ENCODE peak calls at places on chromosome 16, in five cellular contexts. U is heart left ventricle, M is psoas muscle, E is Panc1, Z is left lung. D is an unnamed sample. For H3K27me3, the result is how much of the 10 kb centered on the place peaks cover.

GRCh38 chr16:53207810-53208752 is 153.3 kb downstream of the CHD9 start:
- DNase-seq in U (peak), M (no peak), E (peak), Z (peak), D (no peak)

GRCh38 chr16:49972280-49972679 is 52.7 kb upstream of the CNEP1R1 start:
- DNase-seq in U (no peak), M (no peak), E (no peak), Z (no peak), D (no peak)

GRCh38 chr16:9286930-9287329 is 195.5 kb downstream of the HAPSTR1 start:
- DNase-seq in U (no peak), M (no peak), E (no peak), Z (no peak), D (no peak)

GRCh38 chr16:67563708-67564468 is 1.6 kb downstream of the CTCF start:
- DNase-seq in U (no peak), M (peak), E (no peak), Z (peak), D (no peak)

GRCh38 chr16:79318137-79318899 is 282.2 kb downstream of the MAF start:
- DNase-seq in U (no peak), M (peak), E (no peak), Z (no peak), D (no peak)

GRCh38 chr16:79336437-79337229 is 263.9 kb downstream of the MAF start:
- DNase-seq in U (no peak), M (no peak), E (no peak), Z (no peak), D (no peak)

GRCh38 chr16:35102780-35103403 is 1643.5 kb downstream of the TP53TG3F start:
- DNase-seq in U (no peak), M (no peak), E (peak), Z (no peak), D (no peak)

GRCh38 chr16:59614466-59615240 is 880.5 kb upstream of the GOT2 start:
- DNase-seq in U (no peak), M (no peak), E (no peak), Z (no peak), D (no peak)

GRCh38 chr16:81005644-81006471 is 827 bp downstream of the CMC2 start:
- DNase-seq in U (peak), M (no peak), E (no peak), Z (no peak), D (peak)

GRCh38 chr16:74449470-74449869 is 28.2 kb upstream of the CLEC18B start:
- DNase-seq in U (no peak), M (peak), E (no peak), Z (no peak), D (peak)

GRCh38 chr16:23975293-23975692 is 139.5 kb downstream of the PRKCB start:
- DNase-seq in U (no peak), M (no peak), E (no peak), Z (no peak), D (no peak)

GRCh38 chr16:62665269-62665668 is 629.0 kb upstream of the CDH8 start:
- DNase-seq in U (no peak), M (no peak), E (no peak), Z (no peak), D (no peak)

GRCh38 chr16:58501242-58502131 is 1.5 kb downstream of the NDRG4 start:
- DNase-seq in U (no peak), M (no peak), E (no peak), Z (no peak), D (no peak)

GRCh38 chr16:83771306-83771942 is 36.4 kb upstream of the HSBP1 start:
- DNase-seq in U (peak), M (peak), E (no peak), Z (no peak), D (peak)

GRCh38 chr16:47213761-47214440 is 70.2 kb upstream of the NETO2 start:
- DNase-seq in U (no peak), M (no peak), E (no peak), Z (no peak), D (no peak)

GRCh38 chr16:69522041-69522578 is 43.7 kb upstream of the NFAT5 start:
- DNase-seq in U (no peak), M (no peak), E (no peak), Z (no peak), D (no peak)

GRCh38 chr16:10405386-10405939 is 19.6 kb downstream of the ATF7IP2 start:
- DNase-seq in U (peak), M (no peak), E (no peak), Z (no peak), D (no peak)

DNA sequence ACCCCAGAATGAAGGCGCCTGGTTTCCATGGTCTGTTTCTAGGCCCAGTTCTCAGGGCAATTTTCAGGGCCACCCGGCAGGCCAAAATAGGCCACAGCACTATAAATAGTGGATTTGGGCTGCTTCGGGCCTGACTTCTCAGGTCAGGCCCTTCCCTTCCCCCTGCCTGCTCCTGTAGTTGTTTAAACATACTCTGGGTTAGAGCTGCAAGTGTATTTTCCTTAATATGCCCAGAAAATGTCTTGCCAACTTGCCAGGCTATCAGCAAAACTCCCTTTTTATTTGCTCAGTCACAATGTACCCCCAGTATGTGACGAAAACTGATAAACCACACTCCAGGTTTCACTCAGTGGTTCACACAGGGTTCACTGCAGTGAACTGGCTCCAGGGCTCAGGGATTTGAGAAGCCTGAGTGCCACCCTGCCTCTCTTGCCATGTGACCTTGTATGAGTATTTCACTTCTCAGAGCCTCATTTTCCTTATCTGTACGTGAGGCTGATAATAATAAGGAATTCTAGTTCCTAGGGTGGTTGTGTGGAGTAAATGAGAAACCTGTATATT is 76.5 kb downstream of the GPRC5B start:
- DNase-seq in U (no peak), M (no peak), E (no peak), Z (no peak), D (no peak)
- H3K27ac ChIP-seq in U (peak), M (peak), E (peak), Z (no peak), D (peak)

GRCh38 chr16:21597571-21598030 is 1.8 kb upstream of the METTL9 start:
- DNase-seq in U (no peak), M (no peak), E (no peak), Z (no peak), D (no peak)

GRCh38 chr16:21602785-21603184 is 3.4 kb downstream of the METTL9 start:
- DNase-seq in U (no peak), M (no peak), E (no peak), Z (no peak), D (no peak)

GRCh38 chr16:21598676-21599157 is 660 bp upstream of the METTL9 start:
- DNase-seq in U (no peak), M (no peak), E (no peak), Z (peak), D (no peak)

GRCh38 chr16:21599994-21600773 is 807 bp downstream of the METTL9 start:
- DNase-seq in U (peak), M (no peak), E (no peak), Z (no peak), D (no peak)

GRCh38 chr16:21599158-21599993 is at the start of gene METTL9:
- DNase-seq in U (peak), M (peak), E (peak), Z (peak), D (peak)
- TF ChIP-seq CTCF in U (no peak), M (no peak), E (no peak), Z (no peak), D (no peak)

GRCh38 chr16:87161822-87162676 is 155.1 kb downstream of the C16orf95 start:
- DNase-seq in U (no peak), M (no peak), E (no peak), Z (no peak), D (no peak)
- H3K27me3 ChIP-seq in U (under half), M (under half), E (under half), Z (under half), D (under half)

GRCh38 chr16:17082126-17082882 is 388.5 kb downstream of the XYLT1 start:
- DNase-seq in U (no peak), M (no peak), E (no peak), Z (no peak), D (no peak)
- H3K27ac ChIP-seq in U (no peak), M (no peak), E (no peak), Z (no peak), D (no peak)

DNA sequence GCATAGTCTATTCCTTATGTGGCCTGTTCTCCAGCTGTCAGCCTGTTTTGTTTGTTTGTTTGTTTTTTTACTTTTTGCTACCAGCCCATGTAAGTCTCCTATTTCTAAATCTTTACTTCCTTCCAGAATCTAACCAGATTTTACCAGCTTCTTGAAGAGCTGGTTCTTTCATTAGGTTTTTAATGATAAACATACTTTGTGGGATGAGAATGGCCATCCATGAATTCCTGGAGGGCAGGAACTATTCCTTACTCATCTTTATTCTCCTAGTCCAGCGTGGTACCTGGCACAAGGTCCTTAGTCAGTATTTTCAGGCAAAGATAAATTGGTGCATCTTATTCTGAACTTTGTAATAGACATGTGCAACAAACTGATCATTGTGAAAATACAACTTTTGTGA is 17.3 kb downstream of the RSPRY1 start:
- DNase-seq in U (no peak), M (no peak), E (no peak), Z (no peak), D (no peak)
- TF ChIP-seq CTCF in U (no peak), M (no peak), E (no peak), Z (no peak), D (no peak)